ENCODE peak calls at places on chromosome 10, in ten cellular contexts. O is BJ; P is NCI-H1092; J is SW480; M is HFF-Myc; U is left ventricle myocardium superior; T is stimulated activated CD8-positive, alpha-beta memory T cell treated with anti-CD3 and anti-CD28 coated beads, Interleukin-4, amount 100 ng/mL, for 1 hour; C is colonic mucosa; I is caudate nucleus; E is PC-3. A is an unnamed sample.
A peak's percentile ranks its signal among the peaks of the same experiment; 100 is the strongest.

GRCh38 chr10:119313645-119314044 is 106.3 kb downstream of the GRK5 start:
- DNase-seq in O (no peak), P (no peak), J (peak; percentile 36), M (no peak), U (no peak), T (no peak), C (no peak), I (no peak), E (no peak), A (no peak)

GRCh38 chr10:46293832-46294640 is 7.2 kb downstream of the ANTXRL start:
- DNase-seq in O (no peak), P (no peak), J (no peak), M (no peak), U (no peak), T (no peak), C (no peak), I (no peak), E (peak; percentile 22), A (no peak)

GRCh38 chr10:14659626-14660196 is 115.0 kb downstream of the FAM107B start:
- DNase-seq in O (no peak), P (no peak), J (no peak), M (no peak), U (peak; percentile 36), T (no peak), C (no peak), I (no peak), E (no peak), A (no peak)

GRCh38 chr10:72719941-72720592 is 28.1 kb downstream of the MCU start:
- DNase-seq in O (no peak), P (no peak), J (no peak), M (no peak), U (no peak), T (no peak), C (no peak), I (no peak), E (peak; percentile 45), A (no peak)

GRCh38 chr10:81978238-81978637 is 103.2 kb downstream of the NRG3 start:
- DNase-seq in O (no peak), P (no peak), J (no peak), M (no peak), U (no peak), T (no peak), C (no peak), I (no peak), E (peak; percentile 10), A (no peak)

GRCh38 chr10:8439040-8439439 is 384.6 kb downstream of the GATA3 start:
- DNase-seq in O (no peak), P (no peak), J (no peak), M (no peak), U (no peak), T (no peak), C (no peak), I (no peak), E (no peak), A (no peak)

GRCh38 chr10:102620615-102621417 is 23.5 kb upstream of the TRIM8 start:
- DNase-seq in O (no peak), P (no peak), J (no peak), M (no peak), U (peak; percentile 73), T (no peak), C (no peak), I (no peak), E (no peak), A (no peak)

GRCh38 chr10:50152792-50153272 is 85.1 kb downstream of the WASHC2A start:
- DNase-seq in O (no peak), P (no peak), J (no peak), M (no peak), U (peak; percentile 36), T (no peak), C (peak; percentile 20), I (no peak), E (no peak), A (no peak)

GRCh38 chr10:13505040-13505680 is 23.7 kb downstream of the BEND7 start:
- DNase-seq in O (no peak), P (no peak), J (no peak), M (no peak), U (no peak), T (no peak), C (no peak), I (no peak), E (no peak), A (no peak)

GRCh38 chr10:73650537-73651331 is 5.1 kb downstream of the SYNPO2L start:
- DNase-seq in O (peak; percentile 19), P (no peak), J (peak; percentile 18), M (no peak), U (peak; percentile 80), T (no peak), C (no peak), I (no peak), E (peak; percentile 53), A (no peak)

GRCh38 chr10:125928928-125929585 is 32.7 kb downstream of the FANK1 start:
- DNase-seq in O (no peak), P (no peak), J (no peak), M (no peak), U (no peak), T (no peak), C (no peak), I (no peak), E (no peak), A (no peak)

GRCh38 chr10:17062493-17063487 is 66.8 kb downstream of the CUBN start:
- DNase-seq in O (peak; percentile 73), P (no peak), J (peak; percentile 93), M (peak; percentile 93), U (peak; percentile 39), T (no peak), C (no peak), I (no peak), E (peak; percentile 81), A (no peak)

GRCh38 chr10:9833871-9834454 is 1183.7 kb upstream of the CELF2 start:
- DNase-seq in O (no peak), P (no peak), J (no peak), M (no peak), U (no peak), T (no peak), C (no peak), I (no peak), E (no peak), A (no peak)

GRCh38 chr10:97849101-97849490 is 547 bp upstream of the GOLGA7B start:
- DNase-seq in O (no peak), P (no peak), J (peak; percentile 79), M (no peak), U (no peak), T (no peak), C (peak; percentile 39), I (no peak), E (peak; percentile 69), A (no peak)

GRCh38 chr10:22693371-22693784 is 21.0 kb downstream of the PIP4K2A start:
- DNase-seq in O (no peak), P (no peak), J (no peak), M (peak; percentile 58), U (no peak), T (no peak), C (no peak), I (no peak), E (peak; percentile 19), A (no peak)

GRCh38 chr10:124688889-124689670 is 55.1 kb downstream of the FAM53B start:
- DNase-seq in O (no peak), P (no peak), J (no peak), M (no peak), U (peak; percentile 16), T (peak; percentile 24), C (no peak), I (no peak), E (no peak), A (no peak)

GRCh38 chr10:13414855-13415254 is 66.8 kb upstream of the SEPHS1 start:
- DNase-seq in O (no peak), P (no peak), J (peak; percentile 36), M (no peak), U (no peak), T (no peak), C (peak; percentile 53), I (no peak), E (peak; percentile 9), A (no peak)

GRCh38 chr10:3542185-3542611 is 242.8 kb downstream of the KLF6 start:
- DNase-seq in O (peak; percentile 63), P (no peak), J (no peak), M (no peak), U (no peak), T (no peak), C (no peak), I (no peak), E (peak; percentile 84), A (no peak)

GRCh38 chr10:116742367-116743265 is at the start of gene HSPA12A:
- DNase-seq in O (peak; percentile 52), P (no peak), J (peak; percentile 88), M (peak; percentile 39), U (peak; percentile 90), T (no peak), C (peak; percentile 78), I (peak; percentile 34), E (peak; percentile 73), A (no peak)

GRCh38 chr10:71278691-71279588 is 40.1 kb upstream of the SLC29A3 start:
- DNase-seq in O (no peak), P (no peak), J (no peak), M (no peak), U (no peak), T (no peak), C (no peak), I (peak; percentile 30), E (no peak), A (no peak)

GRCh38 chr10:47277352-47278151 is 22.4 kb upstream of the GDF10 start:
- DNase-seq in O (no peak), P (no peak), J (peak; percentile 60), M (no peak), U (no peak), T (peak; percentile 16), C (no peak), I (no peak), E (peak; percentile 4), A (no peak)

GRCh38 chr10:29446327-29446726 is 157.5 kb downstream of the LYZL1 start:
- DNase-seq in O (no peak), P (no peak), J (peak; percentile 3), M (no peak), U (no peak), T (no peak), C (no peak), I (no peak), E (no peak), A (no peak)

GRCh38 chr10:111323567-111323966 is 246.7 kb downstream of the ADRA2A start:
- DNase-seq in O (no peak), P (no peak), J (peak; percentile 37), M (no peak), U (no peak), T (no peak), C (no peak), I (no peak), E (peak; percentile 2), A (no peak)

A was measured in esophagus squamous epithelium.